ENCODE peak calls at places on chromosomes 12 and 14, in eight cellular contexts. Q is activated B cell treated with CpG ODN at 0.5 μM for 24 hours; S is stimulated activated CD4-positive, alpha-beta T cell treated with anti-CD3 and anti-CD28 coated beads, Interleukin-2, amount 100 ng/mL, for 48 hours; J is ACHN; M is HuH-7; G is GM12865; D is endodermal cell; N is T-helper 1 cell. U is an unnamed sample.

GRCh38 chr14:52076334-52076733 is 7.5 kb upstream of the NID2 start:
- DNase-seq in J (no peak), M (no peak), N (no peak), D (no peak), S (no peak), Q (no peak), G (no peak), U (no peak)

GRCh38 chr14:99324291-99324690 is 52.3 kb upstream of the BCL11B start:
- DNase-seq in D (no peak), Q (no peak), J (no peak), G (no peak), N (no peak), M (no peak), S (no peak), U (no peak)

GRCh38 chr12:117854339-117855012 is 114.3 kb downstream of the KSR2 start:
- DNase-seq in M (peak; percentile 46), N (no peak), Q (no peak), S (peak; percentile 59), D (peak; percentile 97), J (peak; percentile 82), G (peak; percentile 60), U (peak; percentile 26)

GRCh38 chr12:99281277-99281676 is 366.3 kb upstream of the GARIN6 start:
- DNase-seq in Q (no peak), D (no peak), M (no peak), G (peak; percentile 67), N (no peak), S (no peak), J (no peak), U (no peak)

GRCh38 chr14:104957146-104958113 is 20.7 kb downstream of the AHNAK2 start:
- DNase-seq in J (no peak), Q (no peak), G (no peak), M (no peak), D (no peak), N (peak; percentile 3), S (no peak), U (no peak)

GRCh38 chr12:53236443-53237111 is 4.6 kb upstream of the RARG start:
- DNase-seq in D (no peak), M (no peak), J (no peak), N (no peak), S (no peak), G (peak; percentile 35), Q (no peak), U (no peak)

GRCh38 chr12:115979351-115979750 is 298.1 kb downstream of the MED13L start:
- DNase-seq in Q (no peak), G (no peak), J (no peak), S (no peak), D (no peak), M (no peak), N (no peak), U (no peak)

GRCh38 chr12:2804390-2805145 is 7.9 kb upstream of the ITFG2 start:
- DNase-seq in N (no peak), J (peak; percentile 80), M (no peak), S (no peak), Q (no peak), G (peak; percentile 38), D (no peak), U (no peak)

GRCh38 chr12:57011438-57012424 is 4.6 kb downstream of the TAC3 start:
- DNase-seq in G (peak; percentile 45), S (no peak), Q (no peak), M (no peak), D (no peak), J (no peak), N (no peak), U (no peak)

GRCh38 chr14:70782361-70782760 is 27.0 kb downstream of the MAP3K9 start:
- DNase-seq in S (no peak), M (no peak), G (no peak), D (no peak), Q (no peak), N (no peak), J (peak; percentile 40), U (no peak)

GRCh38 chr12:14643247-14643646 is 53.2 kb downstream of the GUCY2C start:
- DNase-seq in S (no peak), M (no peak), D (no peak), J (no peak), G (no peak), N (no peak), Q (no peak), U (no peak)

GRCh38 chr14:37709419-37710195 is 114.2 kb downstream of the TTC6 start:
- DNase-seq in S (no peak), J (peak; percentile 28), Q (no peak), G (no peak), N (no peak), D (no peak), M (no peak), U (no peak)